ENCODE peak calls at places on chromosomes 7 and 10, in nine cellular contexts. One of them, this sample, is unnamed.

GRCh38 chr7:44051611-44052220 is 7.2 kb downstream of the DBNL start:
- DNase-seq in HEK293T: no peak
- DNase-seq in stimulated activated naive CD4-positive, alpha-beta T cell: no peak
- DNase-seq in sigmoid colon: no peak
- DNase-seq in GM12891: no peak
- DNase-seq in endodermal cell: peak
- DNase-seq in CD4-positive, CD25-positive, alpha-beta regulatory T cell: no peak
- DNase-seq in AG20443: no peak
- DNase-seq in hypothalamus: no peak
- DNase-seq in this sample: no peak

GRCh38 chr10:128630787-128631252 is 504.6 kb upstream of the MKI67 start:
- DNase-seq in sigmoid colon: no peak
- DNase-seq in CD4-positive, CD25-positive, alpha-beta regulatory T cell: no peak
- DNase-seq in endodermal cell: no peak
- DNase-seq in GM12891: no peak
- DNase-seq in stimulated activated naive CD4-positive, alpha-beta T cell: no peak
- DNase-seq in AG20443: no peak
- DNase-seq in hypothalamus: no peak
- DNase-seq in HEK293T: no peak
- DNase-seq in this sample: no peak

GRCh38 chr7:158614695-158615094 is 27.1 kb upstream of the PTPRN2 start:
- DNase-seq in GM12891: no peak
- DNase-seq in hypothalamus: no peak
- DNase-seq in stimulated activated naive CD4-positive, alpha-beta T cell: no peak
- DNase-seq in sigmoid colon: no peak
- DNase-seq in HEK293T: no peak
- DNase-seq in endodermal cell: no peak
- DNase-seq in CD4-positive, CD25-positive, alpha-beta regulatory T cell: no peak
- DNase-seq in AG20443: peak
- DNase-seq in this sample: peak

GRCh38 chr7:43648725-43649406 is 66.0 kb downstream of the STK17A start:
- DNase-seq in AG20443: peak
- DNase-seq in endodermal cell: no peak
- DNase-seq in GM12891: no peak
- DNase-seq in sigmoid colon: no peak
- DNase-seq in stimulated activated naive CD4-positive, alpha-beta T cell: peak
- DNase-seq in HEK293T: no peak
- DNase-seq in CD4-positive, CD25-positive, alpha-beta regulatory T cell: peak
- DNase-seq in hypothalamus: peak
- DNase-seq in this sample: no peak

GRCh38 chr7:51543801-51544553 is 227.4 kb upstream of the COBL start:
- DNase-seq in hypothalamus: no peak
- DNase-seq in CD4-positive, CD25-positive, alpha-beta regulatory T cell: no peak
- DNase-seq in HEK293T: no peak
- DNase-seq in AG20443: no peak
- DNase-seq in sigmoid colon: no peak
- DNase-seq in GM12891: no peak
- DNase-seq in stimulated activated naive CD4-positive, alpha-beta T cell: no peak
- DNase-seq in endodermal cell: no peak
- DNase-seq in this sample: no peak

GRCh38 chr10:42690449-42691360 is 52.3 kb upstream of the ZNF33B start:
- DNase-seq in AG20443: no peak
- DNase-seq in stimulated activated naive CD4-positive, alpha-beta T cell: no peak
- DNase-seq in sigmoid colon: no peak
- DNase-seq in hypothalamus: no peak
- DNase-seq in endodermal cell: peak
- DNase-seq in HEK293T: no peak
- DNase-seq in CD4-positive, CD25-positive, alpha-beta regulatory T cell: no peak
- DNase-seq in GM12891: no peak
- DNase-seq in this sample: no peak

GRCh38 chr7:5064391-5065106 is 18.9 kb downstream of the RBAK start:
- DNase-seq in AG20443: no peak
- DNase-seq in endodermal cell: no peak
- DNase-seq in hypothalamus: no peak
- DNase-seq in GM12891: no peak
- DNase-seq in stimulated activated naive CD4-positive, alpha-beta T cell: no peak
- DNase-seq in CD4-positive, CD25-positive, alpha-beta regulatory T cell: no peak
- DNase-seq in HEK293T: no peak
- DNase-seq in sigmoid colon: no peak
- DNase-seq in this sample: no peak

GRCh38 chr10:119520283-119520682 is 22.2 kb downstream of the RGS10 start:
- DNase-seq in CD4-positive, CD25-positive, alpha-beta regulatory T cell: no peak
- DNase-seq in AG20443: no peak
- DNase-seq in GM12891: no peak
- DNase-seq in stimulated activated naive CD4-positive, alpha-beta T cell: no peak
- DNase-seq in HEK293T: no peak
- DNase-seq in endodermal cell: peak
- DNase-seq in sigmoid colon: no peak
- DNase-seq in hypothalamus: no peak
- DNase-seq in this sample: no peak

GRCh38 chr7:28211006-28211405 is 30.4 kb upstream of the JAZF1 start:
- DNase-seq in AG20443: no peak
- DNase-seq in GM12891: no peak
- DNase-seq in CD4-positive, CD25-positive, alpha-beta regulatory T cell: no peak
- DNase-seq in HEK293T: no peak
- DNase-seq in stimulated activated naive CD4-positive, alpha-beta T cell: no peak
- DNase-seq in endodermal cell: no peak
- DNase-seq in sigmoid colon: no peak
- DNase-seq in hypothalamus: no peak
- DNase-seq in this sample: no peak

GRCh38 chr7:129728875-129729467 is 117.5 kb downstream of the NRF1 start:
- DNase-seq in endodermal cell: no peak
- DNase-seq in HEK293T: no peak
- DNase-seq in stimulated activated naive CD4-positive, alpha-beta T cell: no peak
- DNase-seq in CD4-positive, CD25-positive, alpha-beta regulatory T cell: no peak
- DNase-seq in AG20443: no peak
- DNase-seq in hypothalamus: no peak
- DNase-seq in sigmoid colon: no peak
- DNase-seq in GM12891: no peak
- DNase-seq in this sample: no peak

GRCh38 chr7:117085769-117086463 is 132.6 kb downstream of the ST7 start:
- DNase-seq in HEK293T: no peak
- DNase-seq in endodermal cell: no peak
- DNase-seq in hypothalamus: no peak
- DNase-seq in CD4-positive, CD25-positive, alpha-beta regulatory T cell: no peak
- DNase-seq in AG20443: peak
- DNase-seq in GM12891: no peak
- DNase-seq in sigmoid colon: no peak
- DNase-seq in stimulated activated naive CD4-positive, alpha-beta T cell: no peak
- DNase-seq in this sample: peak

GRCh38 chr10:13815766-13816165 is 229.0 kb downstream of the PRPF18 start:
- DNase-seq in sigmoid colon: no peak
- DNase-seq in HEK293T: no peak
- DNase-seq in stimulated activated naive CD4-positive, alpha-beta T cell: no peak
- DNase-seq in AG20443: peak
- DNase-seq in GM12891: no peak
- DNase-seq in endodermal cell: no peak
- DNase-seq in CD4-positive, CD25-positive, alpha-beta regulatory T cell: no peak
- DNase-seq in hypothalamus: no peak
- DNase-seq in this sample: peak

GRCh38 chr7:23458044-23458443 is 12.2 kb downstream of the IGF2BP3 start:
- DNase-seq in endodermal cell: no peak
- DNase-seq in AG20443: no peak
- DNase-seq in sigmoid colon: no peak
- DNase-seq in GM12891: no peak
- DNase-seq in hypothalamus: no peak
- DNase-seq in stimulated activated naive CD4-positive, alpha-beta T cell: no peak
- DNase-seq in CD4-positive, CD25-positive, alpha-beta regulatory T cell: no peak
- DNase-seq in HEK293T: no peak
- DNase-seq in this sample: no peak

GRCh38 chr10:2279666-2280065 is 542.3 kb upstream of the ADARB2 start:
- DNase-seq in GM12891: no peak
- DNase-seq in HEK293T: no peak
- DNase-seq in AG20443: no peak
- DNase-seq in sigmoid colon: no peak
- DNase-seq in stimulated activated naive CD4-positive, alpha-beta T cell: no peak
- DNase-seq in endodermal cell: no peak
- DNase-seq in hypothalamus: no peak
- DNase-seq in CD4-positive, CD25-positive, alpha-beta regulatory T cell: no peak
- DNase-seq in this sample: no peak

GRCh38 chr10:15244635-15245197 is 76.2 kb upstream of the NMT2 start:
- DNase-seq in endodermal cell: no peak
- DNase-seq in HEK293T: no peak
- DNase-seq in stimulated activated naive CD4-positive, alpha-beta T cell: no peak
- DNase-seq in sigmoid colon: no peak
- DNase-seq in hypothalamus: no peak
- DNase-seq in CD4-positive, CD25-positive, alpha-beta regulatory T cell: no peak
- DNase-seq in GM12891: no peak
- DNase-seq in AG20443: no peak
- DNase-seq in this sample: no peak

GRCh38 chr10:95650232-95650631 is 6.3 kb downstream of the ALDH18A1 start:
- DNase-seq in AG20443: no peak
- DNase-seq in stimulated activated naive CD4-positive, alpha-beta T cell: no peak
- DNase-seq in sigmoid colon: no peak
- DNase-seq in endodermal cell: no peak
- DNase-seq in GM12891: no peak
- DNase-seq in CD4-positive, CD25-positive, alpha-beta regulatory T cell: no peak
- DNase-seq in hypothalamus: no peak
- DNase-seq in HEK293T: no peak
- DNase-seq in this sample: no peak

GRCh38 chr10:13949844-13950542 is 363.2 kb downstream of the PRPF18 start:
- DNase-seq in stimulated activated naive CD4-positive, alpha-beta T cell: no peak
- DNase-seq in AG20443: peak
- DNase-seq in sigmoid colon: no peak
- DNase-seq in CD4-positive, CD25-positive, alpha-beta regulatory T cell: no peak
- DNase-seq in HEK293T: no peak
- DNase-seq in hypothalamus: no peak
- DNase-seq in endodermal cell: no peak
- DNase-seq in GM12891: no peak
- DNase-seq in this sample: peak

GRCh38 chr10:5449823-5450222 is 37.5 kb downstream of the NET1 start:
- DNase-seq in stimulated activated naive CD4-positive, alpha-beta T cell: no peak
- DNase-seq in HEK293T: no peak
- DNase-seq in endodermal cell: no peak
- DNase-seq in hypothalamus: no peak
- DNase-seq in CD4-positive, CD25-positive, alpha-beta regulatory T cell: no peak
- DNase-seq in GM12891: no peak
- DNase-seq in AG20443: peak
- DNase-seq in sigmoid colon: no peak
- DNase-seq in this sample: peak

GRCh38 chr7:94511763-94512162 is 2.2 kb downstream of the CASD1 start:
- DNase-seq in CD4-positive, CD25-positive, alpha-beta regulatory T cell: no peak
- DNase-seq in stimulated activated naive CD4-positive, alpha-beta T cell: no peak
- DNase-seq in endodermal cell: no peak
- DNase-seq in sigmoid colon: no peak
- DNase-seq in AG20443: no peak
- DNase-seq in HEK293T: no peak
- DNase-seq in GM12891: no peak
- DNase-seq in hypothalamus: no peak
- DNase-seq in this sample: no peak

GRCh38 chr7:136102881-136103280 is 125.7 kb upstream of the MTPN start:
- DNase-seq in GM12891: no peak
- DNase-seq in AG20443: no peak
- DNase-seq in HEK293T: no peak
- DNase-seq in stimulated activated naive CD4-positive, alpha-beta T cell: no peak
- DNase-seq in hypothalamus: no peak
- DNase-seq in endodermal cell: no peak
- DNase-seq in sigmoid colon: no peak
- DNase-seq in CD4-positive, CD25-positive, alpha-beta regulatory T cell: no peak
- DNase-seq in this sample: no peak

GRCh38 chr10:11197266-11197712 is 179.6 kb downstream of the CELF2 start:
- DNase-seq in sigmoid colon: no peak
- DNase-seq in CD4-positive, CD25-positive, alpha-beta regulatory T cell: no peak
- DNase-seq in hypothalamus: peak
- DNase-seq in stimulated activated naive CD4-positive, alpha-beta T cell: no peak
- DNase-seq in endodermal cell: no peak
- DNase-seq in AG20443: peak
- DNase-seq in HEK293T: peak
- DNase-seq in GM12891: no peak
- DNase-seq in this sample: no peak

GRCh38 chr7:7868245-7868899 is 100.2 kb upstream of the GLCCI1 start:
- DNase-seq in stimulated activated naive CD4-positive, alpha-beta T cell: no peak
- DNase-seq in hypothalamus: peak
- DNase-seq in sigmoid colon: peak
- DNase-seq in GM12891: no peak
- DNase-seq in HEK293T: no peak
- DNase-seq in endodermal cell: no peak
- DNase-seq in CD4-positive, CD25-positive, alpha-beta regulatory T cell: no peak
- DNase-seq in AG20443: no peak
- DNase-seq in this sample: no peak

GRCh38 chr7:121001234-121001633 is 12.7 kb downstream of the CPED1 start:
- DNase-seq in endodermal cell: no peak
- DNase-seq in hypothalamus: no peak
- DNase-seq in HEK293T: no peak
- DNase-seq in stimulated activated naive CD4-positive, alpha-beta T cell: no peak
- DNase-seq in sigmoid colon: no peak
- DNase-seq in GM12891: no peak
- DNase-seq in CD4-positive, CD25-positive, alpha-beta regulatory T cell: no peak
- DNase-seq in AG20443: no peak
- DNase-seq in this sample: no peak

GRCh38 chr10:8889538-8889937 is 835.0 kb downstream of the GATA3 start:
- DNase-seq in sigmoid colon: no peak
- DNase-seq in CD4-positive, CD25-positive, alpha-beta regulatory T cell: no peak
- DNase-seq in stimulated activated naive CD4-positive, alpha-beta T cell: no peak
- DNase-seq in HEK293T: no peak
- DNase-seq in hypothalamus: no peak
- DNase-seq in AG20443: no peak
- DNase-seq in endodermal cell: no peak
- DNase-seq in GM12891: no peak
- DNase-seq in this sample: no peak

GRCh38 chr7:134996097-134996550 is 9.8 kb downstream of the AGBL3 start:
- DNase-seq in stimulated activated naive CD4-positive, alpha-beta T cell: no peak
- DNase-seq in CD4-positive, CD25-positive, alpha-beta regulatory T cell: no peak
- DNase-seq in hypothalamus: no peak
- DNase-seq in AG20443: no peak
- DNase-seq in sigmoid colon: no peak
- DNase-seq in GM12891: no peak
- DNase-seq in endodermal cell: no peak
- DNase-seq in HEK293T: no peak
- DNase-seq in this sample: no peak

GRCh38 chr7:514651-515598 is 4.7 kb downstream of the PDGFA start:
- DNase-seq in HEK293T: no peak
- DNase-seq in CD4-positive, CD25-positive, alpha-beta regulatory T cell: no peak
- DNase-seq in AG20443: no peak
- DNase-seq in GM12891: no peak
- DNase-seq in sigmoid colon: no peak
- DNase-seq in hypothalamus: peak
- DNase-seq in stimulated activated naive CD4-positive, alpha-beta T cell: no peak
- DNase-seq in endodermal cell: peak
- DNase-seq in this sample: peak

GRCh38 chr7:23469961-23470250 is 385 bp downstream of the IGF2BP3 start:
- DNase-seq in GM12891: no peak
- DNase-seq in CD4-positive, CD25-positive, alpha-beta regulatory T cell: no peak
- DNase-seq in endodermal cell: peak
- DNase-seq in sigmoid colon: no peak
- DNase-seq in hypothalamus: no peak
- DNase-seq in stimulated activated naive CD4-positive, alpha-beta T cell: no peak
- DNase-seq in HEK293T: no peak
- DNase-seq in AG20443: no peak
- DNase-seq in this sample: no peak

GRCh38 chr7:151461096-151461941 is 21.4 kb upstream of the CRYGN start:
- DNase-seq in GM12891: no peak
- DNase-seq in sigmoid colon: no peak
- DNase-seq in hypothalamus: no peak
- DNase-seq in CD4-positive, CD25-positive, alpha-beta regulatory T cell: no peak
- DNase-seq in stimulated activated naive CD4-positive, alpha-beta T cell: no peak
- DNase-seq in endodermal cell: peak
- DNase-seq in HEK293T: no peak
- DNase-seq in AG20443: no peak
- DNase-seq in this sample: no peak

GRCh38 chr10:118241229-118242137 is 100.6 kb downstream of the FAM204A start:
- DNase-seq in GM12891: peak
- DNase-seq in hypothalamus: peak
- DNase-seq in AG20443: peak
- DNase-seq in sigmoid colon: peak
- DNase-seq in stimulated activated naive CD4-positive, alpha-beta T cell: peak
- DNase-seq in endodermal cell: peak
- DNase-seq in HEK293T: peak
- DNase-seq in CD4-positive, CD25-positive, alpha-beta regulatory T cell: peak
- DNase-seq in this sample: peak

GRCh38 chr7:92790987-92791386 is 45.4 kb downstream of the CDK6 start:
- DNase-seq in stimulated activated naive CD4-positive, alpha-beta T cell: no peak
- DNase-seq in GM12891: no peak
- DNase-seq in hypothalamus: no peak
- DNase-seq in sigmoid colon: no peak
- DNase-seq in endodermal cell: no peak
- DNase-seq in CD4-positive, CD25-positive, alpha-beta regulatory T cell: no peak
- DNase-seq in HEK293T: no peak
- DNase-seq in AG20443: peak
- DNase-seq in this sample: peak

GRCh38 chr7:12315049-12315448 is 88.6 kb downstream of the VWDE start:
- DNase-seq in endodermal cell: no peak
- DNase-seq in HEK293T: no peak
- DNase-seq in stimulated activated naive CD4-positive, alpha-beta T cell: no peak
- DNase-seq in sigmoid colon: no peak
- DNase-seq in CD4-positive, CD25-positive, alpha-beta regulatory T cell: no peak
- DNase-seq in AG20443: no peak
- DNase-seq in GM12891: no peak
- DNase-seq in hypothalamus: no peak
- DNase-seq in this sample: no peak